ENCODE peak calls at places on chromosome 5, in four cellular contexts. L is K562, E is HCT116, O is Panc1. I is an unnamed sample.

GRCh38 chr5:98489021-98489420 is 284.4 kb upstream of the RGMB start:
- DNase-seq in O (no peak), L (no peak), E (no peak), I (no peak)

GRCh38 chr5:59264641-59265245 is 628.8 kb downstream of the PDE4D start:
- DNase-seq in E (no peak), O (no peak), L (no peak), I (no peak)

GRCh38 chr5:127930311-127930710 is 153.3 kb upstream of the SLC12A2 start:
- DNase-seq in E (peak), O (no peak), L (no peak), I (peak)

GRCh38 chr5:13946111-13946510 is 1.6 kb upstream of the DNAH5 start:
- DNase-seq in E (no peak), L (no peak), O (no peak), I (no peak)

GRCh38 chr5:172608773-172609172 is 32.3 kb upstream of the NEURL1B start:
- DNase-seq in E (no peak), O (no peak), L (no peak), I (no peak)

GRCh38 chr5:159104058-159104651 is 4.4 kb upstream of the EBF1 start:
- DNase-seq in O (no peak), L (peak), E (no peak), I (no peak)

GRCh38 chr5:1892685-1893445 is 10.1 kb upstream of the IRX4 start:
- DNase-seq in O (no peak), E (no peak), L (no peak), I (no peak)

GRCh38 chr5:37838933-37839341 is 904 bp downstream of the GDNF start:
- DNase-seq in L (no peak), E (no peak), O (no peak), I (no peak)

GRCh38 chr5:79567926-79568549 is 44.2 kb upstream of the TENT2 start:
- DNase-seq in E (no peak), O (no peak), L (no peak), I (no peak)

GRCh38 chr5:10453564-10453963 is 11.9 kb downstream of the ROPN1L start:
- DNase-seq in L (no peak), O (no peak), E (no peak), I (no peak)

GRCh38 chr5:36878421-36879088 is 2.0 kb downstream of the NIPBL start:
- DNase-seq in O (no peak), L (peak), E (no peak), I (peak)

GRCh38 chr5:109083937-109084336 is 325.8 kb downstream of the PJA2 start:
- DNase-seq in E (no peak), L (no peak), O (no peak), I (no peak)

GRCh38 chr5:10471672-10472071 is 30.0 kb downstream of the ROPN1L start:
- DNase-seq in E (no peak), L (no peak), O (no peak), I (no peak)

GRCh38 chr5:157865844-157866243 is 6.9 kb upstream of the CLINT1 start:
- DNase-seq in O (no peak), L (no peak), E (no peak), I (peak)

GRCh38 chr5:173327084-173327947 is 898 bp downstream of the STC2 start:
- DNase-seq in O (no peak), L (peak), E (no peak), I (no peak)

GRCh38 chr5:180021900-180022299 is 49.7 kb downstream of the RNF130 start:
- DNase-seq in E (no peak), O (no peak), L (no peak), I (no peak)

GRCh38 chr5:172692981-172693380 is 51.9 kb downstream of the NEURL1B start:
- DNase-seq in L (no peak), E (no peak), O (no peak), I (no peak)

GRCh38 chr5:38465045-38465444 is 91.4 kb downstream of the LIFR start:
- DNase-seq in E (no peak), L (no peak), O (no peak), I (no peak)

GRCh38 chr5:55747778-55748318 is 10.0 kb downstream of the DDX4 start:
- DNase-seq in L (no peak), E (no peak), O (no peak), I (no peak)

GRCh38 chr5:177113566-177114424 is 19.8 kb upstream of the NSD1 start:
- DNase-seq in L (peak), E (peak), O (peak), I (peak)

GRCh38 chr5:116084891-116085715 is at the start of gene COMMD10:
- DNase-seq in O (peak), L (peak), E (peak), I (peak)

GRCh38 chr5:166341708-166342329 is 1949.6 kb upstream of the WWC1 start:
- DNase-seq in L (no peak), O (no peak), E (no peak), I (no peak)

GRCh38 chr5:53100606-53101005 is 9.0 kb downstream of the MOCS2 start:
- DNase-seq in L (no peak), O (no peak), E (no peak), I (no peak)

GRCh38 chr5:173963867-173964429 is 25.0 kb upstream of the C5orf47 start:
- DNase-seq in E (no peak), O (no peak), L (no peak), I (no peak)

GRCh38 chr5:127924606-127925005 is 159.0 kb upstream of the SLC12A2 start:
- DNase-seq in E (no peak), O (no peak), L (no peak), I (no peak)

GRCh38 chr5:135033026-135033861 is 784 bp downstream of the PITX1 start:
- DNase-seq in L (peak), E (no peak), O (no peak), I (peak)

GRCh38 chr5:127799293-127799905 is 96.2 kb downstream of the CCDC192 start:
- DNase-seq in O (no peak), L (no peak), E (no peak), I (no peak)

GRCh38 chr5:122170630-122171029 is 41.3 kb downstream of the ZNF474 start:
- DNase-seq in O (no peak), L (no peak), E (no peak), I (no peak)

GRCh38 chr5:102223542-102224444 is 72.3 kb downstream of the SLCO4C1 start:
- DNase-seq in L (peak), O (peak), E (peak), I (peak)

GRCh38 chr5:102231693-102232619 is 64.1 kb downstream of the SLCO4C1 start:
- DNase-seq in L (no peak), E (no peak), O (no peak), I (no peak)

GRCh38 chr5:102226321-102226720 is 69.8 kb downstream of the SLCO4C1 start:
- DNase-seq in L (no peak), O (no peak), E (no peak), I (no peak)

DNA sequence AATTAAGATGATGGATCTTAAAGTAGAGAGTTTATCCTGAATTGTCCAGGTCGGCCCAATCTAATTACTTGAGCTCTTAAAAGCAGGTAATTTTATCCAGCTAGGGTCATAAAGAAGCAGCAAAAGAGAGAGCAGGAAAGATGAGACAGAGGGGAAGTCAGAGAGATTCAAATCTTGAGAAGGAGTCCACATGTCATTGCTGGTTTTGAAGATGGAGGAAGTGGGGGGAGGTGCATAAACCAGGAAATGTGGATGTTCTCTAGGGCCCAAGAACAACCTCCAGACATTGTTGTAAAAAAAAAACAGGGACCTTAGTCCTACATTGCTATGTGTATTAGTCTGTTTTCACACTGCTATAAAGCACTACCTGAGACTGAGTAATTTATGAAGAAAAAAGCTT is 66.4 kb downstream of the SLCO4C1 start:
- DNase-seq in L (no peak), E (no peak), O (no peak), I (no peak)
- TF ChIP-seq TCF7L2 in L (no peak), E (no peak), O (no peak), I (no peak)

GRCh38 chr5:62621280-62621679 is 42.7 kb downstream of the LRRC70 start:
- DNase-seq in O (no peak), E (no peak), L (peak), I (no peak)
- TF ChIP-seq TCF7L2 in O (no peak), E (no peak), L (no peak), I (no peak)

DNA sequence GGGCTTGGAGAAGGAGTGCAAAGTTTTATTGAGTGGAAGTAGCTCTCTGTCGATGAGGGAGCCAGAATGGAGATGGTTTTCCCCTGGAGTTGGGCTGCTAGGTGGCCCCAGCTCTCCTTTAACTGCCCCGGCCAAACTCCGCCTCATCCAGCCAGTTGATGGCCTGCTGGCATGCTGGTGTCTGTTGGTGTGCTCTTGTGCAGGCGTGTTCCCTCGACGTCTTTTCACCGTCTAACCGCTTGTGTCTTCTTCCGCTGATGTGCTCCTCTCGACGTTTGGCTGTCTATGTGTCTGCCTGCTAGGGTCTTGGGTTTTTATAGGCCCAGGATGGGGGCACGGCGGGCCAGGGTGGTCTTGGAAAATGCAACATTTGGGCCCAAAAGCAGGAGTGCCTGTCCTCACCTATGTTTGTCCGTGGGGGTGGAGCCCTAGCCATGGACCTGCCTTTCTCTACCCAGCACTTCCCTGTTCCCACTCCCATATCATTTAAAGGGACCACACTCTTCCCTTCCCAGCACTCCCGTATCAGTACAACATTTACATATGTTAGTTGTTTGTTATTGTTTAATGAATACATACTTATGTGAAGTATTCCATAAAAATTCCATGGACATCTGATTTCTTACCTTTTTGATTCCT is 97.9 kb downstream of the CDC42SE2 start:
- DNase-seq in O (no peak), E (no peak), L (no peak), I (no peak)
- TF ChIP-seq TCF7L2 in O (no peak), E (no peak), L (no peak), I (no peak)

GRCh38 chr5:147558826-147559225 is 49.0 kb upstream of the DPYSL3 start:
- DNase-seq in L (peak), O (no peak), E (no peak), I (no peak)
- TF ChIP-seq TCF7L2 in L (no peak), O (no peak), E (no peak), I (no peak)

GRCh38 chr5:26582350-26583040 is 455.9 kb downstream of the CDH9 start:
- DNase-seq in L (no peak), E (no peak), O (no peak), I (no peak)
- TF ChIP-seq TCF7L2 in L (no peak), E (no peak), O (no peak), I (no peak)

GRCh38 chr5:181092428-181092827 is 38.5 kb downstream of the OR2V1 start:
- DNase-seq in E (no peak), L (no peak), O (no peak), I (no peak)
- TF ChIP-seq TCF7L2 in E (no peak), L (no peak), O (no peak), I (no peak)